ENCODE peak calls at places on chromosomes 7 and 10, in five cellular contexts. K is iris pigment epithelial cell; Q is aorta; B is stimulated activated CD4-positive, alpha-beta T cell treated with anti-CD3 and anti-CD28 coated beads, Interleukin-12 subunit alpha, Interleukin-12 subunit beta, amount 100 ng/mL, for 4 hours; M is activated CD4-positive, alpha-beta T cell treated with anti-CD3 and anti-CD28 coated beads for 4 hours. L is an unnamed sample.

GRCh38 chr10:62054825-62055224 is 153.3 kb downstream of the ARID5B start:
- DNase-seq in K (no peak), Q (no peak), B (no peak), M (no peak), L (no peak)

GRCh38 chr10:13340626-13341370 is 7.3 kb downstream of the SEPHS1 start:
- DNase-seq in K (no peak), Q (peak; percentile 10), B (no peak), M (no peak), L (no peak)

GRCh38 chr10:43209064-43209455 is 57.8 kb downstream of the RASGEF1A start:
- DNase-seq in K (no peak), Q (peak; percentile 55), B (no peak), M (no peak), L (no peak)

GRCh38 chr10:123599366-123599849 is 66.7 kb upstream of the GPR26 start:
- DNase-seq in K (no peak), Q (no peak), B (no peak), M (no peak), L (no peak)

GRCh38 chr7:132755538-132756481 is 179.5 kb upstream of the PLXNA4 start:
- DNase-seq in K (no peak), Q (no peak), B (no peak), M (no peak), L (peak; percentile 65)

GRCh38 chr10:93081834-93082233 is 8.1 kb downstream of the CYP26A1 start:
- DNase-seq in K (peak; percentile 83), Q (no peak), B (no peak), M (no peak), L (peak; percentile 54)

GRCh38 chr10:131788386-131788785 is 112.4 kb upstream of the PPP2R2D start:
- DNase-seq in K (no peak), Q (peak; percentile 26), B (no peak), M (no peak), L (no peak)

GRCh38 chr7:145331076-145331475 is 495.2 kb upstream of the TPK1 start:
- DNase-seq in K (no peak), Q (no peak), B (no peak), M (no peak), L (no peak)

GRCh38 chr7:26199301-26200112 is 1.0 kb downstream of the HNRNPA2B1 start:
- DNase-seq in K (peak; percentile 47), Q (peak; percentile 85), B (peak; percentile 62), M (peak; percentile 68), L (peak; percentile 54)

GRCh38 chr7:9210114-9210513 is 776.7 kb downstream of the NXPH1 start:
- DNase-seq in K (no peak), Q (no peak), B (no peak), M (no peak), L (no peak)

GRCh38 chr7:23811540-23811939 is 101.5 kb downstream of the STK31 start:
- DNase-seq in K (peak; percentile 4), Q (no peak), B (no peak), M (no peak), L (peak; percentile 10)

GRCh38 chr7:2478387-2478760 is 2.2 kb upstream of the GRIFIN start:
- DNase-seq in K (no peak), Q (peak; percentile 90), B (no peak), M (no peak), L (peak; percentile 80)

GRCh38 chr7:874036-874749 is 2.2 kb upstream of the GET4 start:
- DNase-seq in K (no peak), Q (no peak), B (no peak), M (no peak), L (no peak)

GRCh38 chr7:44712012-44712411 is 36.6 kb upstream of the ZMIZ2 start:
- DNase-seq in K (no peak), Q (peak; percentile 9), B (no peak), M (no peak), L (no peak)

GRCh38 chr7:39355664-39356063 is 210.5 kb upstream of the YAE1 start:
- DNase-seq in K (no peak), Q (no peak), B (no peak), M (no peak), L (no peak)

GRCh38 chr10:92200564-92200963 is 90.3 kb downstream of the CPEB3 start:
- DNase-seq in K (peak; percentile 33), Q (no peak), B (no peak), M (no peak), L (no peak)

GRCh38 chr10:102583435-102584417 is 60.6 kb upstream of the TRIM8 start:
- DNase-seq in K (peak; percentile 86), Q (peak; percentile 93), B (peak; percentile 76), M (peak; percentile 84), L (peak; percentile 76)

GRCh38 chr10:1174022-1174421 is 117.8 kb downstream of the WDR37 start:
- DNase-seq in K (no peak), Q (peak; percentile 51), B (no peak), M (no peak), L (no peak)

GRCh38 chr10:104331208-104331838 is 6.9 kb downstream of the ITPRIP start:
- DNase-seq in K (peak; percentile 76), Q (no peak), B (no peak), M (no peak), L (peak; percentile 78)